ENCODE peak calls at places on chromosomes 12 and 14, in six cellular contexts. N, D, Q, I, L and G are unnamed samples.

GRCh38 chr12:15688202-15688736 is 100.9 kb downstream of the EPS8 start:
- DNase-seq in N (no peak), D (no peak), Q (no peak), I (no peak), L (no peak), G (peak; percentile 42)

GRCh38 chr12:14514154-14514842 is 53.4 kb downstream of the PLBD1 start:
- DNase-seq in N (peak; percentile 7), D (no peak), Q (no peak), I (peak; percentile 21), L (peak; percentile 5), G (peak; percentile 14)

GRCh38 chr14:63286071-63286470 is 32.7 kb downstream of the GPHB5 start:
- DNase-seq in N (no peak), D (no peak), Q (no peak), I (no peak), L (no peak), G (no peak)

GRCh38 chr12:63961543-63961942 is 117.0 kb downstream of the SRGAP1 start:
- DNase-seq in N (no peak), D (no peak), Q (no peak), I (no peak), L (no peak), G (no peak)

GRCh38 chr12:29234965-29235364 is 85.9 kb downstream of the FAR2 start:
- DNase-seq in N (no peak), D (no peak), Q (no peak), I (peak; percentile 11), L (no peak), G (no peak)

GRCh38 chr12:75868501-75868900 is 163.1 kb downstream of the PHLDA1 start:
- DNase-seq in N (no peak), D (no peak), Q (no peak), I (no peak), L (no peak), G (no peak)

GRCh38 chr14:64725879-64726584 is 21.8 kb downstream of the PLEKHG3 start:
- DNase-seq in N (no peak), D (no peak), Q (no peak), I (no peak), L (no peak), G (no peak)

GRCh38 chr12:46981627-46982026 is 97.8 kb upstream of the PCED1B start:
- DNase-seq in N (no peak), D (no peak), Q (no peak), I (peak; percentile 26), L (no peak), G (no peak)

GRCh38 chr14:19974844-19975243 is 547 bp upstream of the OR4K15 start:
- DNase-seq in N (no peak), D (no peak), Q (no peak), I (no peak), L (no peak), G (no peak)

GRCh38 chr14:96198430-96199133 is 6.1 kb upstream of the BDKRB2 start:
- DNase-seq in N (no peak), D (no peak), Q (no peak), I (no peak), L (no peak), G (no peak)

GRCh38 chr12:29499235-29499634 is 1.7 kb upstream of the OVCH1 start:
- DNase-seq in N (no peak), D (no peak), Q (no peak), I (no peak), L (no peak), G (no peak)

GRCh38 chr14:102891556-102891955 is 30.9 kb upstream of the AMN start:
- DNase-seq in N (no peak), D (no peak), Q (no peak), I (peak; percentile 82), L (no peak), G (no peak)

GRCh38 chr14:68250950-68251765 is 431.6 kb downstream of the RAD51B start:
- DNase-seq in N (no peak), D (no peak), Q (no peak), I (no peak), L (no peak), G (no peak)

GRCh38 chr14:32319368-32320049 is 9.6 kb upstream of the AKAP6 start:
- DNase-seq in N (no peak), D (no peak), Q (no peak), I (no peak), L (no peak), G (no peak)

GRCh38 chr12:111149299-111149698 is 219.6 kb downstream of the PHETA1 start:
- DNase-seq in N (no peak), D (no peak), Q (no peak), I (no peak), L (no peak), G (no peak)

GRCh38 chr12:85367886-85368385 is 87.9 kb downstream of the ALX1 start:
- DNase-seq in N (no peak), D (no peak), Q (no peak), I (no peak), L (no peak), G (no peak)

GRCh38 chr14:104351849-104352492 is 213.6 kb downstream of the KIF26A start:
- DNase-seq in N (no peak), D (no peak), Q (no peak), I (no peak), L (no peak), G (no peak)

GRCh38 chr12:95591731-95592130 is 40.5 kb upstream of the USP44 start:
- DNase-seq in N (no peak), D (no peak), Q (no peak), I (peak; percentile 88), L (no peak), G (no peak)

GRCh38 chr14:46344327-46344937 is 307.1 kb downstream of the RPL10L start:
- DNase-seq in N (no peak), D (no peak), Q (peak; percentile 2), I (no peak), L (peak; percentile 15), G (peak; percentile 27)

GRCh38 chr12:17062296-17063061 is 456.5 kb upstream of the LMO3 start:
- DNase-seq in N (no peak), D (no peak), Q (no peak), I (no peak), L (no peak), G (no peak)

GRCh38 chr14:28813810-28814209 is 47.2 kb downstream of the FOXG1 start:
- DNase-seq in N (no peak), D (no peak), Q (no peak), I (no peak), L (no peak), G (no peak)

GRCh38 chr12:91993287-91994028 is 152.2 kb downstream of the BTG1 start:
- DNase-seq in N (no peak), D (no peak), Q (no peak), I (no peak), L (no peak), G (no peak)

GRCh38 chr12:80186727-80187217 is 87.4 kb downstream of the OTOGL start:
- DNase-seq in N (peak; percentile 47), D (peak; percentile 52), Q (peak; percentile 26), I (peak; percentile 97), L (peak; percentile 82), G (peak; percentile 74)

GRCh38 chr14:103334644-103335603 is 887 bp downstream of the EIF5 start:
- DNase-seq in N (peak; percentile 68), D (no peak), Q (no peak), I (peak; percentile 79), L (peak; percentile 64), G (peak; percentile 41)

GRCh38 chr12:42757735-42758134 is 168.2 kb upstream of the PRICKLE1 start:
- DNase-seq in N (no peak), D (no peak), Q (no peak), I (no peak), L (no peak), G (no peak)

GRCh38 chr12:104136577-104136976 is 1.4 kb downstream of the NFYB start:
- DNase-seq in N (no peak), D (no peak), Q (no peak), I (peak; percentile 67), L (no peak), G (no peak)

GRCh38 chr12:54421873-54422250 is 2.8 kb upstream of the ITGA5 start:
- DNase-seq in N (no peak), D (no peak), Q (no peak), I (no peak), L (no peak), G (no peak)

GRCh38 chr12:120960657-120961056 is 17.7 kb upstream of the HNF1A start:
- DNase-seq in N (no peak), D (no peak), Q (no peak), I (no peak), L (no peak), G (no peak)

GRCh38 chr12:120964298-120964697 is 14.0 kb upstream of the HNF1A start:
- DNase-seq in N (no peak), D (no peak), Q (no peak), I (no peak), L (no peak), G (no peak)

GRCh38 chr12:120959111-120959878 is 19.0 kb upstream of the HNF1A start:
- DNase-seq in N (peak; percentile 23), D (no peak), Q (no peak), I (no peak), L (no peak), G (no peak)

GRCh38 chr12:120962487-120963054 is 15.8 kb upstream of the HNF1A start:
- DNase-seq in N (no peak), D (no peak), Q (no peak), I (peak; percentile 5), L (no peak), G (no peak)

GRCh38 chr12:120961604-120962486 is 16.5 kb upstream of the HNF1A start:
- DNase-seq in N (peak; percentile 40), D (peak; percentile 46), Q (no peak), I (no peak), L (no peak), G (peak; percentile 46)
- TF ChIP-seq BHLHE40 in N (no peak), D (no peak), Q (no peak), I (no peak), L (no peak), G (no peak)

DNA sequence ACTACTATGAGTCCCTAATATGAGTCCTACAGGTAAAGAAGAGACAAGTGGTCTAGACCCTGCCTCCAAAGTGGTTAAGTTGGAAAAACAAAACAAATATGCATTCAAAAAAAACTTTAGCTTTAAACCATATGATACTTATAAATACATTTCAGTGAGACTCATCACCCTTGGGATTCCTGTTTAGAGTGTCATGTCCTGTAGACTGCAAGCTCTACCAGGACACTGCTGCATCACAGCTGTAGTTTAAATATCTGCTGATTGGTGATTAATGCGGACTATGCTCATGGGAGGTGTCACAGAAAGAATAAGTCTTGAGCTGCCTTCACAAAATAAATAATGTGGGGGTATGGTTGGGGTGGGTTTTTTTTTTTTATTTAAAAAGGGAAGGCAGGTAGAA is 8.8 kb upstream of the LGR5 start:
- DNase-seq in N (no peak), D (no peak), Q (no peak), I (no peak), L (no peak), G (no peak)
- TF ChIP-seq BHLHE40 in N (no peak), D (no peak), Q (no peak), I (no peak), L (no peak), G (no peak)

GRCh38 chr12:94326727-94327126 is 132.9 kb downstream of the CEP83 start:
- DNase-seq in N (no peak), D (no peak), Q (no peak), I (peak; percentile 78), L (no peak), G (no peak)
- TF ChIP-seq BHLHE40 in N (no peak), D (no peak), Q (no peak), I (no peak), L (no peak), G (no peak)

DNA sequence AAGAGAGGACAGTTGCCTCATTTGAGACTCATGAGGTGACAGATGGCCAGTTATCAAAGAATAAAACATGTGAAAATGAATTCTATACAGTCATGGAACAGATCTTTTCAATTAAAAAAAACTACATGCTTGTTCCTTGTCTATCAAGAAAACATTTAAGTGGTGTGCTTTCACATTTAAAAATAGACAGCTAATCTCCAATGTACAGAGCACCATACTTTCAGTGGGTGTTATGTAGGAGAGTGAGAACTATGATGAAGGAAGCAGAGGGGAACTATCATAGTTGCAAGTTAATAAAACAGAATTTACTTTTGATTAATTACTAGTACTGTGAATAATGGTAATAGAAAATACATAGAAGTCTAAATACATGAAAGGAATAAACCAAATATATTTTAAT is 76.8 kb upstream of the TTC7B start:
- DNase-seq in N (no peak), D (no peak), Q (no peak), I (no peak), L (no peak), G (no peak)
- TF ChIP-seq BHLHE40 in N (no peak), D (no peak), Q (no peak), I (no peak), L (no peak), G (no peak)